ENCODE peak calls at places on chromosomes 6 and 20, in eight cellular contexts. One of them, this sample, is unnamed. For H3K9me3, the result is how much of the 10 kb centered on the place peaks cover.

GRCh38 chr20:38979842-38980241 is 17.7 kb downstream of the DHX35 start:
- DNase-seq in spleen: no peak
- DNase-seq in NT2/D1: no peak
- DNase-seq in Peyer's patch: no peak
- DNase-seq in CD4-positive, alpha-beta memory T cell: no peak
- DNase-seq in right lobe of liver: no peak
- DNase-seq in AG04450: no peak
- DNase-seq in heart left ventricle: no peak
- DNase-seq in this sample: no peak

GRCh38 chr6:163148781-163149534 is 265.6 kb upstream of the QKI start:
- DNase-seq in Peyer's patch: no peak
- DNase-seq in NT2/D1: no peak
- DNase-seq in AG04450: no peak
- DNase-seq in heart left ventricle: no peak
- DNase-seq in right lobe of liver: no peak
- DNase-seq in CD4-positive, alpha-beta memory T cell: no peak
- DNase-seq in spleen: no peak
- DNase-seq in this sample: no peak

GRCh38 chr6:105352037-105352617 is 50.8 kb downstream of the PREP start:
- DNase-seq in CD4-positive, alpha-beta memory T cell: no peak
- DNase-seq in Peyer's patch: no peak
- DNase-seq in NT2/D1: no peak
- DNase-seq in spleen: no peak
- DNase-seq in right lobe of liver: no peak
- DNase-seq in heart left ventricle: no peak
- DNase-seq in AG04450: no peak
- DNase-seq in this sample: no peak

GRCh38 chr6:100618349-100618671 is 153.6 kb upstream of the SIM1 start:
- DNase-seq in AG04450: no peak
- DNase-seq in heart left ventricle: no peak
- DNase-seq in CD4-positive, alpha-beta memory T cell: no peak
- DNase-seq in NT2/D1: no peak
- DNase-seq in spleen: no peak
- DNase-seq in Peyer's patch: no peak
- DNase-seq in right lobe of liver: no peak
- DNase-seq in this sample: no peak

GRCh38 chr6:107532707-107533106 is 42.8 kb downstream of the SOBP start:
- DNase-seq in Peyer's patch: no peak
- DNase-seq in spleen: no peak
- DNase-seq in heart left ventricle: peak
- DNase-seq in AG04450: no peak
- DNase-seq in NT2/D1: no peak
- DNase-seq in right lobe of liver: no peak
- DNase-seq in CD4-positive, alpha-beta memory T cell: no peak
- DNase-seq in this sample: no peak

GRCh38 chr6:100559859-100560258 is 95.1 kb upstream of the SIM1 start:
- DNase-seq in heart left ventricle: no peak
- DNase-seq in AG04450: no peak
- DNase-seq in Peyer's patch: no peak
- DNase-seq in right lobe of liver: no peak
- DNase-seq in spleen: no peak
- DNase-seq in NT2/D1: no peak
- DNase-seq in CD4-positive, alpha-beta memory T cell: no peak
- DNase-seq in this sample: no peak

GRCh38 chr6:6851862-6852261 is 255.9 kb upstream of the RREB1 start:
- DNase-seq in NT2/D1: no peak
- DNase-seq in Peyer's patch: no peak
- DNase-seq in heart left ventricle: no peak
- DNase-seq in AG04450: no peak
- DNase-seq in spleen: no peak
- DNase-seq in right lobe of liver: no peak
- DNase-seq in CD4-positive, alpha-beta memory T cell: no peak
- DNase-seq in this sample: no peak

GRCh38 chr20:9068896-9069663 is at the start of gene PLCB4:
- DNase-seq in NT2/D1: no peak
- DNase-seq in AG04450: no peak
- DNase-seq in Peyer's patch: peak
- DNase-seq in CD4-positive, alpha-beta memory T cell: no peak
- DNase-seq in right lobe of liver: no peak
- DNase-seq in heart left ventricle: peak
- DNase-seq in spleen: no peak
- DNase-seq in this sample: no peak

GRCh38 chr6:6843057-6843627 is 254.6 kb downstream of the LY86 start:
- DNase-seq in AG04450: no peak
- DNase-seq in NT2/D1: no peak
- DNase-seq in heart left ventricle: no peak
- DNase-seq in right lobe of liver: no peak
- DNase-seq in spleen: no peak
- DNase-seq in Peyer's patch: peak
- DNase-seq in CD4-positive, alpha-beta memory T cell: no peak
- DNase-seq in this sample: no peak

GRCh38 chr6:17156112-17156921 is 54.5 kb downstream of the STMND1 start:
- DNase-seq in right lobe of liver: peak
- DNase-seq in heart left ventricle: peak
- DNase-seq in Peyer's patch: peak
- DNase-seq in AG04450: peak
- DNase-seq in spleen: no peak
- DNase-seq in NT2/D1: peak
- DNase-seq in CD4-positive, alpha-beta memory T cell: peak
- DNase-seq in this sample: no peak

GRCh38 chr6:18161437-18161836 is 6.2 kb downstream of the KDM1B start:
- DNase-seq in heart left ventricle: no peak
- DNase-seq in spleen: no peak
- DNase-seq in CD4-positive, alpha-beta memory T cell: no peak
- DNase-seq in NT2/D1: no peak
- DNase-seq in right lobe of liver: no peak
- DNase-seq in Peyer's patch: no peak
- DNase-seq in AG04450: no peak
- DNase-seq in this sample: no peak

GRCh38 chr20:21228511-21228910 is 74.6 kb upstream of the XRN2 start:
- DNase-seq in spleen: no peak
- DNase-seq in right lobe of liver: no peak
- DNase-seq in Peyer's patch: no peak
- DNase-seq in heart left ventricle: no peak
- DNase-seq in CD4-positive, alpha-beta memory T cell: no peak
- DNase-seq in NT2/D1: no peak
- DNase-seq in AG04450: no peak
- DNase-seq in this sample: no peak

GRCh38 chr6:163872335-163872734 is 457.8 kb downstream of the QKI start:
- DNase-seq in right lobe of liver: no peak
- DNase-seq in NT2/D1: no peak
- DNase-seq in heart left ventricle: no peak
- DNase-seq in AG04450: peak
- DNase-seq in CD4-positive, alpha-beta memory T cell: no peak
- DNase-seq in Peyer's patch: no peak
- DNase-seq in spleen: no peak
- DNase-seq in this sample: no peak

GRCh38 chr6:24323632-24324337 is 34.1 kb downstream of the DCDC2 start:
- DNase-seq in heart left ventricle: no peak
- DNase-seq in spleen: no peak
- DNase-seq in right lobe of liver: no peak
- DNase-seq in NT2/D1: no peak
- DNase-seq in Peyer's patch: no peak
- DNase-seq in CD4-positive, alpha-beta memory T cell: no peak
- DNase-seq in AG04450: no peak
- DNase-seq in this sample: no peak

GRCh38 chr20:31833130-31833930 is 12.1 kb downstream of the FOXS1 start:
- DNase-seq in heart left ventricle: no peak
- DNase-seq in AG04450: no peak
- DNase-seq in CD4-positive, alpha-beta memory T cell: peak
- DNase-seq in right lobe of liver: no peak
- DNase-seq in Peyer's patch: peak
- DNase-seq in NT2/D1: peak
- DNase-seq in spleen: peak
- DNase-seq in this sample: no peak

GRCh38 chr6:41306187-41306854 is 19.8 kb upstream of the TREM1 start:
- DNase-seq in AG04450: no peak
- DNase-seq in spleen: no peak
- DNase-seq in CD4-positive, alpha-beta memory T cell: peak
- DNase-seq in Peyer's patch: peak
- DNase-seq in NT2/D1: peak
- DNase-seq in heart left ventricle: no peak
- DNase-seq in right lobe of liver: no peak
- DNase-seq in this sample: no peak

GRCh38 chr6:47134476-47135189 is 92.5 kb upstream of the ADGRF1 start:
- DNase-seq in CD4-positive, alpha-beta memory T cell: no peak
- DNase-seq in right lobe of liver: no peak
- DNase-seq in heart left ventricle: no peak
- DNase-seq in NT2/D1: no peak
- DNase-seq in Peyer's patch: no peak
- DNase-seq in AG04450: peak
- DNase-seq in spleen: no peak
- DNase-seq in this sample: no peak

GRCh38 chr6:16136536-16137450 is 7.9 kb downstream of the MYLIP start:
- DNase-seq in right lobe of liver: no peak
- DNase-seq in NT2/D1: no peak
- DNase-seq in CD4-positive, alpha-beta memory T cell: peak
- DNase-seq in spleen: no peak
- DNase-seq in heart left ventricle: no peak
- DNase-seq in Peyer's patch: no peak
- DNase-seq in AG04450: peak
- DNase-seq in this sample: no peak

GRCh38 chr20:13701486-13701885 is 62.8 kb upstream of the TASP1 start:
- DNase-seq in right lobe of liver: no peak
- DNase-seq in heart left ventricle: no peak
- DNase-seq in AG04450: no peak
- DNase-seq in NT2/D1: no peak
- DNase-seq in CD4-positive, alpha-beta memory T cell: no peak
- DNase-seq in spleen: no peak
- DNase-seq in Peyer's patch: no peak
- DNase-seq in this sample: no peak

GRCh38 chr6:43951756-43952675 is 175.2 kb downstream of the MRPL14 start:
- DNase-seq in Peyer's patch: no peak
- DNase-seq in NT2/D1: no peak
- DNase-seq in right lobe of liver: peak
- DNase-seq in heart left ventricle: no peak
- DNase-seq in AG04450: no peak
- DNase-seq in CD4-positive, alpha-beta memory T cell: no peak
- DNase-seq in spleen: no peak
- DNase-seq in this sample: no peak
- H3K9me3 ChIP-seq in Peyer's patch: under half
- H3K9me3 ChIP-seq in NT2/D1: under half
- H3K9me3 ChIP-seq in right lobe of liver: under half
- H3K9me3 ChIP-seq in heart left ventricle: under half
- H3K9me3 ChIP-seq in AG04450: under half
- H3K9me3 ChIP-seq in CD4-positive, alpha-beta memory T cell: under half
- H3K9me3 ChIP-seq in spleen: under half
- H3K9me3 ChIP-seq in this sample: under half

DNA sequence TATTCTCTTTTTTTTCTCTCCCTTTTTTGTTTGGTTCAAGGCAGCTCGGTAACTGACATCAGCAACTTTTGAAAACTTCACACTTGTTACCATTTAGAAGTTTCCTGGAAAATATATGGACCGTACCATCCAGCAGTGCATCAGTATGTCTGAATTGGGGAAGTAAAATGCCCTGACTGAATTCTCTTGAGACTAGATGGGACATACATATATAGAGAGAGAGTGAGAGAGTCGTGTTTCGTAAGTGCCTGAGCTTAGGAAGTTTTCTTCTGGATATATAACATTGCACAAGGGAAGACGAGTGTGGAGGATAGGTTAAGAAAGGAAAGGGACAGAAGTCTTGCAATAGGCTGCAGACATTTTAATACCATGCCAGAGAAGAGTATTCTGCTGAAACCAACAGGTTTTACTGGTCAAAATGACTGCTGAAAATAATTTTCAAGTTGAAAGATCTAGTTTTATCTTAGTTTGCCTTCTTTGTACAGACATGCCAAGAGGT is 10.6 kb downstream of the HEY2 start:
- DNase-seq in NT2/D1: no peak
- DNase-seq in AG04450: no peak
- DNase-seq in heart left ventricle: no peak
- DNase-seq in spleen: no peak
- DNase-seq in Peyer's patch: no peak
- DNase-seq in right lobe of liver: no peak
- DNase-seq in CD4-positive, alpha-beta memory T cell: no peak
- DNase-seq in this sample: no peak
- H3K4me3 ChIP-seq in NT2/D1: no peak
- H3K4me3 ChIP-seq in AG04450: no peak
- H3K4me3 ChIP-seq in heart left ventricle: no peak
- H3K4me3 ChIP-seq in spleen: no peak
- H3K4me3 ChIP-seq in Peyer's patch: no peak
- H3K4me3 ChIP-seq in right lobe of liver: no peak
- H3K4me3 ChIP-seq in CD4-positive, alpha-beta memory T cell: no peak
- H3K4me3 ChIP-seq in this sample: no peak

GRCh38 chr20:46501337-46501942 is 11.9 kb downstream of the ZNF334 start:
- DNase-seq in NT2/D1: no peak
- DNase-seq in CD4-positive, alpha-beta memory T cell: no peak
- DNase-seq in Peyer's patch: no peak
- DNase-seq in right lobe of liver: no peak
- DNase-seq in heart left ventricle: no peak
- DNase-seq in AG04450: no peak
- DNase-seq in spleen: no peak
- DNase-seq in this sample: no peak

GRCh38 chr20:46509523-46509922 is 3.8 kb downstream of the ZNF334 start:
- DNase-seq in spleen: no peak
- DNase-seq in Peyer's patch: no peak
- DNase-seq in right lobe of liver: no peak
- DNase-seq in CD4-positive, alpha-beta memory T cell: no peak
- DNase-seq in NT2/D1: no peak
- DNase-seq in heart left ventricle: no peak
- DNase-seq in AG04450: no peak
- DNase-seq in this sample: no peak

GRCh38 chr20:46507760-46508407 is 5.5 kb downstream of the ZNF334 start:
- DNase-seq in Peyer's patch: no peak
- DNase-seq in NT2/D1: no peak
- DNase-seq in spleen: no peak
- DNase-seq in CD4-positive, alpha-beta memory T cell: no peak
- DNase-seq in heart left ventricle: no peak
- DNase-seq in AG04450: no peak
- DNase-seq in right lobe of liver: no peak
- DNase-seq in this sample: no peak

GRCh38 chr20:46501961-46502360 is 11.4 kb downstream of the ZNF334 start:
- DNase-seq in Peyer's patch: no peak
- DNase-seq in right lobe of liver: no peak
- DNase-seq in heart left ventricle: no peak
- DNase-seq in CD4-positive, alpha-beta memory T cell: no peak
- DNase-seq in AG04450: no peak
- DNase-seq in spleen: no peak
- DNase-seq in NT2/D1: no peak
- DNase-seq in this sample: no peak

GRCh38 chr20:46505501-46505900 is 7.9 kb downstream of the ZNF334 start:
- DNase-seq in spleen: no peak
- DNase-seq in right lobe of liver: no peak
- DNase-seq in heart left ventricle: no peak
- DNase-seq in CD4-positive, alpha-beta memory T cell: no peak
- DNase-seq in Peyer's patch: no peak
- DNase-seq in AG04450: no peak
- DNase-seq in NT2/D1: no peak
- DNase-seq in this sample: no peak
- H3K9me3 ChIP-seq in spleen: under half
- H3K9me3 ChIP-seq in right lobe of liver: under half
- H3K9me3 ChIP-seq in heart left ventricle: under half
- H3K9me3 ChIP-seq in CD4-positive, alpha-beta memory T cell: under half
- H3K9me3 ChIP-seq in Peyer's patch: under half
- H3K9me3 ChIP-seq in AG04450: under half
- H3K9me3 ChIP-seq in NT2/D1: half or more
- H3K9me3 ChIP-seq in this sample: under half

DNA sequence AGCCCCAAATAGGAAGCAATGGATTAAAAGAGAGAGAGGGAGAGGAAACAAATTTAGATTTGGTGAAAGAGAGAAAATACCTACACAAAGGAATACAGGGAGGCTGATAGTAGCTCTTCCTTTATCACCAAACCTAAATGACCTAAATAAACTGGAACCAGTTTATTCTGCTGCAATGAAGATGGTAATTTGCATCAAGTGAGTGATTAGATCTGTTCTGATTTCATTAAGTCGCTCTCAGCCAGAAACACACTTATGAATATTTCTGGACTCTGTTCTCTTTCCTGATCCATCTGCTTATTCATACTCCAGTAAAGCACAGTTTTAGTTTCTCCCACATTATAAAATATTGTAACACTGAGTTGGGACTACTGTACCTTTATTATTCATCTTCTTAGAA is 83.4 kb upstream of the BMP5 start:
- DNase-seq in heart left ventricle: no peak
- DNase-seq in Peyer's patch: no peak
- DNase-seq in right lobe of liver: no peak
- DNase-seq in NT2/D1: no peak
- DNase-seq in AG04450: no peak
- DNase-seq in spleen: no peak
- DNase-seq in CD4-positive, alpha-beta memory T cell: no peak
- DNase-seq in this sample: no peak
- H3K4me3 ChIP-seq in heart left ventricle: no peak
- H3K4me3 ChIP-seq in Peyer's patch: no peak
- H3K4me3 ChIP-seq in right lobe of liver: no peak
- H3K4me3 ChIP-seq in NT2/D1: no peak
- H3K4me3 ChIP-seq in AG04450: no peak
- H3K4me3 ChIP-seq in spleen: no peak
- H3K4me3 ChIP-seq in CD4-positive, alpha-beta memory T cell: no peak
- H3K4me3 ChIP-seq in this sample: no peak

This sample was measured in upper lobe of right lung.